ENCODE peak calls at places on chromosomes 12 and 14, in six cellular contexts. L is amniotic stem cell; H is activated naive CD4-positive, alpha-beta T cell treated with Interleukin-2 at 50 U/mL for 16 hours; Z is activated CD4-positive, alpha-beta memory T cell treated with anti-CD3 and anti-CD28 coated beads for 36 hours; X is heart left ventricle; G is AG04449. S is an unnamed sample.

GRCh38 chr14:72904840-72905561 is 11.1 kb upstream of the DPF3 start:
- DNase-seq in L (peak), H (peak), Z (peak), X (peak), G (no peak), S (peak)

GRCh38 chr12:103780093-103780440 is 61.0 kb downstream of the NT5DC3 start:
- DNase-seq in L (no peak), H (no peak), Z (no peak), X (no peak), G (no peak), S (no peak)

GRCh38 chr12:6647083-6647604 is at the start of gene ACRBP:
- DNase-seq in L (no peak), H (peak), Z (peak), X (peak), G (no peak), S (no peak)

GRCh38 chr12:25052191-25053020 is 103.5 kb upstream of the BCAT1 start:
- DNase-seq in L (no peak), H (peak), Z (peak), X (no peak), G (no peak), S (no peak)

GRCh38 chr12:122902854-122903703 is 7.2 kb upstream of the VPS37B start:
- DNase-seq in L (no peak), H (no peak), Z (no peak), X (no peak), G (no peak), S (no peak)

GRCh38 chr14:90434370-90435020 is 37.7 kb downstream of the CALM1 start:
- DNase-seq in L (no peak), H (no peak), Z (no peak), X (no peak), G (no peak), S (no peak)

GRCh38 chr14:26935733-26936132 is 337.9 kb upstream of the NOVA1 start:
- DNase-seq in L (no peak), H (no peak), Z (no peak), X (no peak), G (no peak), S (no peak)

GRCh38 chr12:131438874-131439273 is 272.0 kb upstream of the SFSWAP start:
- DNase-seq in L (no peak), H (no peak), Z (no peak), X (no peak), G (no peak), S (peak)

GRCh38 chr14:103625361-103626095 is 3.5 kb upstream of the KLC1 start:
- DNase-seq in L (no peak), H (peak), Z (peak), X (no peak), G (no peak), S (no peak)

GRCh38 chr12:108602961-108603704 is 5.2 kb upstream of the TMEM119 start:
- DNase-seq in L (no peak), H (no peak), Z (no peak), X (no peak), G (no peak), S (peak)

GRCh38 chr12:57086951-57087688 is 1.8 kb upstream of the NAB2 start:
- DNase-seq in L (peak), H (peak), Z (peak), X (peak), G (no peak), S (peak)

GRCh38 chr14:41362134-41362533 is 244.5 kb upstream of the LRFN5 start:
- DNase-seq in L (no peak), H (no peak), Z (no peak), X (no peak), G (no peak), S (no peak)

GRCh38 chr12:6551063-6551461 is 4.8 kb downstream of the IFFO1 start:
- DNase-seq in L (no peak), H (no peak), Z (no peak), X (peak), G (no peak), S (no peak)

GRCh38 chr14:47186491-47186890 is 488.9 kb downstream of the MDGA2 start:
- DNase-seq in L (no peak), H (no peak), Z (no peak), X (no peak), G (no peak), S (no peak)

GRCh38 chr14:106224694-106224971 is 698.2 kb downstream of the TMEM121 start:
- DNase-seq in L (no peak), H (no peak), Z (no peak), X (no peak), G (no peak), S (no peak)

GRCh38 chr12:123929869-123930583 is 42.6 kb downstream of the CCDC92 start:
- DNase-seq in L (no peak), H (no peak), Z (no peak), X (no peak), G (no peak), S (no peak)

GRCh38 chr12:114916124-114916523 is 232.1 kb upstream of the TBX3 start:
- DNase-seq in L (no peak), H (no peak), Z (no peak), X (no peak), G (no peak), S (peak)

GRCh38 chr14:31070431-31070830 is 44.3 kb upstream of the STRN3 start:
- DNase-seq in L (peak), H (no peak), Z (no peak), X (no peak), G (peak), S (peak)

GRCh38 chr14:22433059-22433458 is 156.0 kb downstream of the DAD1 start:
- DNase-seq in L (no peak), H (no peak), Z (no peak), X (no peak), G (no peak), S (no peak)

GRCh38 chr12:5965950-5966383 is 20.9 kb upstream of the ANO2 start:
- DNase-seq in L (peak), H (peak), Z (peak), X (peak), G (no peak), S (peak)

GRCh38 chr12:3655331-3655900 is 97.5 kb downstream of the CRACR2A start:
- DNase-seq in L (no peak), H (peak), Z (peak), X (no peak), G (no peak), S (no peak)

GRCh38 chr14:93490001-93490400 is 59.3 kb downstream of the UNC79 start:
- DNase-seq in L (no peak), H (no peak), Z (no peak), X (no peak), G (no peak), S (no peak)

GRCh38 chr12:92602930-92603623 is 99.7 kb upstream of the PLEKHG7 start:
- DNase-seq in L (no peak), H (no peak), Z (no peak), X (no peak), G (no peak), S (no peak)

GRCh38 chr12:58310828-58311273 is 369.5 kb downstream of the ATP23 start:
- DNase-seq in L (peak), H (no peak), Z (no peak), X (no peak), G (peak), S (peak)

GRCh38 chr12:16346931-16347330 is 514 bp upstream of the MGST1 start:
- DNase-seq in L (no peak), H (no peak), Z (no peak), X (no peak), G (no peak), S (no peak)